ENCODE peak calls at places on chromosomes 4 and X, in eight cellular contexts. Y is A549, W is prostate gland, T is adrenal gland, J is suprapubic skin, M is heart left ventricle, L is lower leg skin, V is IMR-90. N is an unnamed sample.

GRCh38 chr4:62231994-62232393 is 1031.9 kb downstream of the ADGRL3 start:
- DNase-seq in Y (no peak), W (no peak), T (no peak), J (no peak), M (no peak), L (no peak), V (no peak), N (no peak)

GRCh38 chrX:39652336-39652735 is 445.4 kb downstream of the BCOR start:
- DNase-seq in Y (peak), W (no peak), T (peak), J (no peak), M (no peak), L (no peak), V (peak), N (peak)

GRCh38 chr4:180698550-180698949 is 1544.7 kb upstream of the TENM3 start:
- DNase-seq in Y (no peak), W (no peak), T (no peak), J (no peak), M (no peak), L (no peak), V (no peak), N (no peak)

GRCh38 chr4:1176398-1177273 is 4.3 kb upstream of the SPON2 start:
- DNase-seq in Y (no peak), W (no peak), T (no peak), J (no peak), M (no peak), L (no peak), V (no peak), N (no peak)

GRCh38 chr4:123359449-123360306 is 36.9 kb upstream of the SPRY1 start:
- DNase-seq in Y (no peak), W (no peak), T (no peak), J (no peak), M (no peak), L (no peak), V (no peak), N (peak)

GRCh38 chr4:3128976-3129375 is 54.5 kb downstream of the HTT start:
- DNase-seq in Y (no peak), W (no peak), T (no peak), J (no peak), M (no peak), L (no peak), V (peak), N (no peak)

GRCh38 chr4:111066447-111066846 is 443.6 kb upstream of the PITX2 start:
- DNase-seq in Y (no peak), W (no peak), T (no peak), J (no peak), M (no peak), L (no peak), V (peak), N (no peak)

GRCh38 chr4:48546336-48546735 is 56.3 kb downstream of the ZAR1 start:
- DNase-seq in Y (no peak), W (no peak), T (peak), J (no peak), M (no peak), L (no peak), V (peak), N (peak)

GRCh38 chr4:167028976-167029375 is 205.3 kb downstream of the SPOCK3 start:
- DNase-seq in Y (no peak), W (no peak), T (no peak), J (no peak), M (no peak), L (no peak), V (no peak), N (no peak)

GRCh38 chr4:137861682-137862081 is 329.4 kb upstream of the PCDH18 start:
- DNase-seq in Y (no peak), W (no peak), T (no peak), J (no peak), M (no peak), L (no peak), V (peak), N (peak)

GRCh38 chr4:52201705-52202104 is 150.6 kb downstream of the SPATA18 start:
- DNase-seq in Y (no peak), W (no peak), T (no peak), J (no peak), M (no peak), L (no peak), V (no peak), N (no peak)

GRCh38 chrX:68571292-68572256 is 72.7 kb downstream of the YIPF6 start:
- DNase-seq in Y (peak), W (no peak), T (peak), J (no peak), M (no peak), L (no peak), V (peak), N (peak)

GRCh38 chr4:100414016-100414790 is 103.6 kb downstream of the EMCN start:
- DNase-seq in Y (no peak), W (no peak), T (no peak), J (no peak), M (no peak), L (no peak), V (peak), N (no peak)

GRCh38 chr4:82043081-82043808 is 330.5 kb downstream of the HNRNPD start:
- DNase-seq in Y (no peak), W (no peak), T (peak), J (no peak), M (no peak), L (no peak), V (no peak), N (no peak)

GRCh38 chrX:113510586-113510985 is 670.0 kb upstream of the AMOT start:
- DNase-seq in Y (no peak), W (no peak), T (no peak), J (no peak), M (no peak), L (no peak), V (no peak), N (no peak)

GRCh38 chr4:148056879-148057278 is 325.0 kb downstream of the ARHGAP10 start:
- DNase-seq in Y (no peak), W (no peak), T (peak), J (no peak), M (no peak), L (peak), V (peak), N (peak)

GRCh38 chr4:64781737-64782326 is 372.6 kb upstream of the TECRL start:
- DNase-seq in Y (no peak), W (no peak), T (no peak), J (no peak), M (no peak), L (no peak), V (peak), N (peak)

GRCh38 chr4:140136509-140136908 is 17.5 kb downstream of the MAML3 start:
- DNase-seq in Y (no peak), W (no peak), T (peak), J (no peak), M (no peak), L (no peak), V (peak), N (no peak)

GRCh38 chrX:140360924-140361323 is 143.9 kb downstream of the SOX3 start:
- DNase-seq in Y (no peak), W (no peak), T (no peak), J (no peak), M (no peak), L (no peak), V (no peak), N (no peak)

DNA sequence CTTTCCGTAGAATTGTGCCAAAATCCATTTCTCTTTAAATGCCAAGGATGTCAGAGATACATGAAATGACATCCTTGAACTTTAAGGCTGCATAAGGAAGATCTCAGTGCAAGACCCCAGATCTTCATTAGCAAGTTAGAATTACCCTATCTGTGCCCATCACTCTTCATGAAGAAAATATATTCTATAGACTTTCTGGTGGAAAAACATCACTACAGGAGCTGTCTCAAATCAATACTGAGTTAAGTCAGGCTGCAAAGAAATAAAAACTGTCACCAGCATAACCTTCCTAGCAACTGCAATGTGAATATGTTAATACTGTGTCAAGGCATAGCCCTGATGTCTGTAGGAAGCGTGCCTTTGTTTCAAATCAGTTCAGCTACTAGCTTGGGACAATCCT is 173.4 kb downstream of the TBCK start:
- DNase-seq in Y (no peak), W (no peak), T (no peak), J (no peak), M (no peak), L (no peak), V (no peak), N (no peak)
- TF ChIP-seq POLR2A in Y (no peak), W (no peak), T (no peak), J (no peak), M (no peak), L (no peak), V (no peak), N (no peak)

GRCh38 chrX:132219343-132219768 is at the start of gene RAP2C:
- DNase-seq in Y (peak), W (peak), T (peak), J (peak), M (peak), L (peak), V (peak), N (peak)
- TF ChIP-seq POLR2A in Y (no peak), W (no peak), T (peak), J (no peak), M (no peak), L (no peak), V (no peak), N (peak)

DNA sequence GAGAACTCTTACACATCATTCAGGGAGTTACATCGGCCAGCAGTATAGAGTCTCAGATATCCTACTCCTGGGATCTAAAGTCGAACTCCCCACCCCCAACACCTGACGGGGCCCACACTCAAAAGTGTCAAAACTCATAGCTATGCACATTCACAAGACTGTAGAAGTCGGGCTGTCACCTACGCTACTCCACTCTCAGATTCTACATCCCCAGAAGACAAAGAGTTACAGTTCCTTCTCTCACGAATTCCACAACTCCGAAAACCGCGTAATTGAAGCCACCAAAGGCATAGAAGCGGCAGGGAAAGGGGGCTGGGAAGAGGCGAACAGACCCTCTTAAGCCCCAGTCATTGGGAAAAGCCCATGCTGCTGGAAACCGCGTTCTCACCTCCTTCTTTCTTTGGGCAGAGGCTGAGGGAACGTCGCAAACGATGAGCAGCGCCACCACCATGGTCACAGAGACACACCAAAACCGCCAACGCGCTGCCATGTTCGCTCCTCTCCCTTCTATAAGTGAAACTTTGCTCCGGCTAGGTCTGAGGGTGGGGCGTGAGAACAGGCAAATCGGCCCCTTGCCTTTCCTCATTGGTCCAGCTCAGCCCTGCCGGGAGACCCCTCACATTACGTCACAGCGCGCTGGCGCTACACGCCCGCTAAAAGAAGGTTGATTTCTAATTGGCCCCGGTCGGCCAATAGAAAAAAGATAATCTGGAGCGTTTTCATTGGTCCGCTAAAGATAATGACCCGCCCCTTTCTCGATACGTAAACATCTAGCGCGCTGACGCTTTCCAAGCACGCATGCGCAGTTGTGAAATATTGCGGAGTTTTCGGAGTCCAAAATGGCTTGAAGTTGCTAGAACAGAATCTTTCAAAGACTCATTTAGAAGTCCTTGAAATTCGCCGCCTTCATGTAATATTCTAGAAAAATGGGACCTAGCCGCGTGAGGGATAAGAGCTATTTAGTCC is at the start of gene MAGT1:
- DNase-seq in Y (peak), W (peak), T (peak), J (peak), M (peak), L (peak), V (peak), N (peak)
- TF ChIP-seq POLR2A in Y (peak), W (peak), T (peak), J (no peak), M (peak), L (peak), V (peak), N (peak)

GRCh38 chr4:86891785-86892638 is at the start of gene C4orf36:
- DNase-seq in Y (peak), W (peak), T (peak), J (peak), M (peak), L (peak), V (peak), N (peak)
- TF ChIP-seq POLR2A in Y (peak), W (peak), T (no peak), J (no peak), M (no peak), L (no peak), V (no peak), N (no peak)

GRCh38 chrX:153782871-153783270 is 2.0 kb downstream of the SRPK3 start:
- DNase-seq in Y (no peak), W (no peak), T (no peak), J (no peak), M (no peak), L (no peak), V (no peak), N (no peak)

GRCh38 chrX:153782324-153782723 is 1.5 kb downstream of the SRPK3 start:
- DNase-seq in Y (no peak), W (no peak), T (no peak), J (no peak), M (no peak), L (no peak), V (no peak), N (no peak)

GRCh38 chrX:153784325-153784967 is 3.6 kb downstream of the SRPK3 start:
- DNase-seq in Y (no peak), W (no peak), T (no peak), J (no peak), M (no peak), L (no peak), V (no peak), N (no peak)

GRCh38 chrX:153781428-153782047 is 697 bp downstream of the SRPK3 start:
- DNase-seq in Y (no peak), W (no peak), T (no peak), J (no peak), M (no peak), L (no peak), V (no peak), N (no peak)

DNA sequence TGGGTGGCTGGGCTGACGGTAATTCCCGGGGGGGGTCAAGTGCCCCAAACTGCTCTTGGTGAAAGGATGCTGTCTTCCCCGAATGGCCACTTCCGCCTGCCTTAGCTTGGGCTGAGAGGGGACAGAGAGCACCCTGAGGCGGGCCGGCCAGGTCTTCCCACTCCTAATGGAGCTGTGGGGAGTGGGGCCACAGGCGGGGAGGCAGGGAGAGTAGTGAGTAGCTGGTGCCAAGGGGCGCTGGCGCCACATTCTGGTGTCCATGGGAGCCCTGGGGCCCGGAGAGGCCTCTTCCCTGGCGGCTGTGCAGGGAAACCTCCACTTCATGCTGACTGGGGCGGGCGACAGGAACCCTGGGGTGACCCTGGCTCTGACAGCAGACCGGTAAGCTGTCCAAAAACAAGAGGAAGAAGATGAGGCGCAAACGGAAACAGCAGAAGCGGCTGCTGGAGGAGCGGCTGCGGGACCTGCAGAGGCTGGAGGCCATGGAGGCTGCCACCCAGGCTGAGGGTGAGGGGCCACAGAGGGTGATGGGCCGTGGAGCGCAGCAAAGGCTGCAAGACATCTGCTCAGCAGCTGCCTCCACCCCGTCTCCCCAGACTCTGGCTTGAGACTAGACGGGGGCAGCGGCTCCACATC is 2.7 kb downstream of the SRPK3 start:
- DNase-seq in Y (no peak), W (no peak), T (no peak), J (no peak), M (no peak), L (no peak), V (no peak), N (no peak)
- TF ChIP-seq POLR2A in Y (no peak), W (no peak), T (no peak), J (no peak), M (no peak), L (no peak), V (no peak), N (no peak)

DNA sequence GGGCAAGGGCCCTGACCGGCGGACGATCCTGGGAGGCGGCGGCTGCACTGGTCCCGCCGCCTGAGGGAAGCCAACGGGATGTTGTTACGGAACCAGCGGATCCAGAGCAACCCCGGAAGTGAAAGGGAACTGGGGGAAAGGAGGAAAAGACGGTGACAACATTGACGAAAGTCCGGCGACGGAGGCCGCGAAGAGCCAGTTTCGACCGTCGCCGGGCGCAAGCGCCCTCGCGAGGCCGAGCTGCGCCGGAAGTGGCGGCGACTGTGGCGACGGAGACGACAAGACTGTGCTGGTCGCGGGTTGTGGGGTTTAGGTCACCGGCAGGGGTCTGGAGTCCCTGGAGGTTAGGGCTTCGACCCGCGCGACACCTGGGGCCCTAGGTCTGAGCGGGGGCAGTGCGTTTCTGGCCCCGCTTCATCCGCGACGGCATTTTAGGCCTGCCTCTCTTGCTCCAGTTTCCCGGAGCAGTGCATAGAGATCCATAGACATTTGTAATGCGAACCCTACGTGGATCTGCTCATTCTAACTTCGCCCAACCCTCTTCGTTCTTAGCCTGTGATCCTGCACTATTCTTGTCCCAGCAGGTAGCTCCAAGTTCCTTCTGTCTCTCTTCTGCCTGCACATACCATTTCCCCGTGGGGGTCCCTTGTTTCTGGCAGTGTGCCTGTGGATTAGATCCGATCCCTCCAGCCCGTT is at the start of gene BOD1L1:
- DNase-seq in Y (peak), W (peak), T (peak), J (peak), M (peak), L (peak), V (peak), N (peak)
- TF ChIP-seq POLR2A in Y (peak), W (peak), T (peak), J (peak), M (no peak), L (peak), V (peak), N (peak)

N was measured in erythroblast.